ENCODE peak calls at places on chromosome 15, in six cellular contexts. G, Z, X, V, A and J are unnamed samples. For H3K4me1, the result is how much of the 10 kb centered on the place peaks cover.

GRCh38 chr15:85318048-85318731 is 62.2 kb upstream of the AKAP13 start:
- DNase-seq in V (no peak), A (no peak), G (no peak), X (no peak), Z (peak), J (no peak)

GRCh38 chr15:78112551-78112950 is 18.7 kb downstream of the CIB2 start:
- DNase-seq in Z (no peak), X (no peak), V (no peak), A (no peak), G (no peak), J (peak)

GRCh38 chr15:73341886-73342600 is 26.7 kb downstream of the HCN4 start:
- DNase-seq in Z (no peak), G (peak), X (no peak), A (no peak), V (no peak), J (no peak)

GRCh38 chr15:39896101-39896500 is 24.0 kb downstream of the GPR176 start:
- DNase-seq in X (no peak), A (no peak), V (no peak), G (no peak), Z (no peak), J (no peak)

GRCh38 chr15:38129531-38130199 is 123.0 kb upstream of the SPRED1 start:
- DNase-seq in G (peak), Z (peak), A (no peak), V (no peak), X (peak), J (peak)

GRCh38 chr15:52227456-52227855 is 36.3 kb upstream of the GNB5 start:
- DNase-seq in G (peak), X (peak), A (peak), V (no peak), Z (peak), J (no peak)

GRCh38 chr15:100891316-100892012 is 11.8 kb downstream of the ALDH1A3 start:
- DNase-seq in G (no peak), X (no peak), Z (no peak), A (no peak), V (no peak), J (no peak)

GRCh38 chr15:34514251-34514760 is 69.1 kb downstream of the GOLGA8B start:
- DNase-seq in V (no peak), X (peak), G (peak), Z (peak), A (no peak), J (peak)

GRCh38 chr15:29021901-29022300 is 136.1 kb downstream of the APBA2 start:
- DNase-seq in G (no peak), A (no peak), Z (no peak), X (no peak), V (no peak), J (no peak)

GRCh38 chr15:48090115-48090514 is 30.7 kb upstream of the SLC24A5 start:
- DNase-seq in A (no peak), V (no peak), Z (no peak), X (no peak), G (no peak), J (no peak)

GRCh38 chr15:78438595-78439285 is 724 bp downstream of the IREB2 start:
- DNase-seq in A (no peak), G (peak), X (no peak), V (no peak), Z (peak), J (no peak)

GRCh38 chr15:33009603-33010002 is 184.9 kb downstream of the FMN1 start:
- DNase-seq in X (no peak), A (no peak), Z (no peak), G (no peak), V (no peak), J (no peak)

GRCh38 chr15:29570121-29570930 is 251.9 kb downstream of the TJP1 start:
- DNase-seq in Z (peak), V (no peak), X (no peak), A (no peak), G (no peak), J (no peak)

GRCh38 chr15:23646165-23647000 is 1.3 kb downstream of the MAGEL2 start:
- DNase-seq in A (no peak), G (no peak), V (no peak), Z (no peak), X (no peak), J (no peak)

DNA sequence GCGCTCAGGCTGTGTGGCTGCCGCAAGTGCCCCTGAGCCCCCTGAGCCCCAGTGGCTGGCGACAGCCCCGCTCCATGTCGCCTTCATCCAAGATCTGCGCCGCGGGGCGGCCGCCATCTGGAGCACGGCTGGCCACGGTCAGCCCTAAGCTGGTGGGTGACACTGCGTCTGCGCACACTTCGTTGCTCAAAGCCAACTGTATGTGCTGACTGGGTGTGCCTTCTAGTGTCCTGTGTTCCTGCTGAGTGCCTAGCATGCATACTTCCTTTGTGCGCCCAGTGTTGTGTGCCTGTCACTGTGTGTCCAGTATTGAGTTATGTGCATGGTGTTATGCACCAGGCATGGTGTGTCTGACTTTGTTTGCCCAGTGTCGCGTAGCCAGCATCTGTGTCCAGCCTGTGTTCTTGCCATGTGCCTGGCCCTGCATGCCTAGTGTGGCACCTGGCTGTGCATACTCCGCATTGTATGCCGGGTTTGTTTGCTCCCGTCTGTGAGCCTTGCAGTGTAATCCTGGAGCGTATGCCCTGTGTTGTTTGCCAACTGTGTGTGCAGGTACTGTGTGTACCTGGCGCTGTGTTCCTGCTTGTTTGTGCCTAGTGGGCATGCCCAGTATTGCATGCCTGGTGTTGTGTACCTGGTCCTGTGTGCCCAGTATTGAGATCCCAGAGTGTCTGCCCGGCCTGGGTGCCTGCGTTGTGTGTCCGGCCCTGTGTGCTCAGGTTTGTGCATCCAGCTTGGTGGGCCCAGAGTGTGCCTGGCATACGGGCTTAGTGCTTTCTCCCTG is 54.7 kb upstream of the CHRNA7 start:
- DNase-seq in A (no peak), Z (no peak), G (no peak), V (no peak), X (no peak), J (no peak)
- H3K4me3 ChIP-seq in A (no peak), Z (no peak), G (peak), V (peak), X (no peak), J (no peak)

GRCh38 chr15:98773616-98774015 is 125.3 kb downstream of the IGF1R start:
- DNase-seq in X (no peak), A (no peak), Z (no peak), V (no peak), G (no peak), J (no peak)
- H3K4me1 ChIP-seq in X (under half), A (under half), Z (under half), V (under half), G (under half), J (under half)

DNA sequence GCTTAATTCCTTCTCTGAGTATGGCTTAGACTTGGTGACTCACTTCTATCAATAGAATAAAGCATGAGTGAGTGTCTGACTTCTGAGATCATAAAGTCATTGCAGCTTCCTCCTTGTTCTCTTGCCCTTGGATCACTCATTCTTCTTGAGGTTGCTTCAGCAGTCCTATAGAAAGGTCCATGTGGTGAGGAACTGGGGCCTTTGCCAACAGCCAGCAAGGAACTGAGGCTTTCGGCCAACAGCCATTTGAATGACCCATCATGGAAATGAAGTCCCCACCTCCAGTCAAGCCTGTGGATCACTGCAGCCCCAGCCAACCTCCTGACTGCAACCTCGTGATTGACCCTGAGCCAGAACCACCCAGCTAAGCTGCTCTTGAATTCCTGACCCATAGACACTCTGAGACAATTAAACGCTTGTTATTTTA is 84.4 kb downstream of the WDR76 start:
- DNase-seq in V (no peak), X (no peak), Z (no peak), G (peak), A (no peak), J (no peak)
- H3K27ac ChIP-seq in V (no peak), X (no peak), Z (no peak), G (peak), A (no peak), J (no peak)

DNA sequence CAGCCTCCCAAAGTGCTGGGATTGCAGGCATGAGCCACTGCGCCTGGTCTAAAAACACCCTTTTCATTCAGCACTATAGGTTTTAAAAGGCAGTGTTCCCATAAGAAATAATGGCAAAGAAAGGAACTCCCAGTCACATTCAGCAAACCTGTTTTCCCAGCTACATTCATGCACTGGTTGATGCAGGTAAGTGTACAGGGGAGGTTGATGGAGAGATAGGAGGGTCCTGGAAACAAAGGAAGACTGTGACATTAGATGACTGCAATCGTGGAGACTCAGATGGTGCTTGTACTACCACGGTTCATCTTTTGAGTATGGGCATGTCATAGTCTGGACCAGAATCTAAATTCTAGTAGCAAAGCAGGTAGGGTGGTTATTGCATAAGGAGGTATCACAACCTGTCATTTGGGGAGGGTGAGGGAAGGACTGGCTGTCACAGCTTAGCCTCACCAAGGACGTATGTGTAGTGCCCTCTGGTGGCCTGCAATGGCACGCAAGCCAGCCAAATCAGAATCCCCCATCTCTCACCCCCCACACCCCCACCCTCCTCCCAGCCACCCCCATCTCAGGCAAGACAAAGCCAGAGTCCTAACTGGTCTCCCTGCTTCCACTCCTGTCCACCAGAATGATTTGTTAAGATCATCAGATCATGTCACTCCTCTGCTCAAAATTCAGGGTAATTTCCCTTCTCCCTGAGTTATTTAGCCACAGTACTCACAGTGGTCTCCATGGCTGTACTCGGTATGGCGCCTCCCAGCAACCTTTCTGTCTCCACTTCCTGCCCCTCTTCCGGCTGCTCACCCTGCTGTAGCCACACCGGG is 28.8 kb upstream of the UBL7 start:
- DNase-seq in V (no peak), Z (peak), X (peak), G (peak), A (peak), J (peak)
- H3K4me3 ChIP-seq in V (no peak), Z (no peak), X (no peak), G (no peak), A (no peak), J (no peak)

GRCh38 chr15:80068578-80068977 is 9.1 kb downstream of the ZFAND6 start:
- DNase-seq in X (no peak), A (no peak), V (no peak), G (no peak), Z (no peak), J (no peak)
- H3K4me1 ChIP-seq in X (under half), A (under half), V (under half), G (under half), Z (under half), J (under half)

DNA sequence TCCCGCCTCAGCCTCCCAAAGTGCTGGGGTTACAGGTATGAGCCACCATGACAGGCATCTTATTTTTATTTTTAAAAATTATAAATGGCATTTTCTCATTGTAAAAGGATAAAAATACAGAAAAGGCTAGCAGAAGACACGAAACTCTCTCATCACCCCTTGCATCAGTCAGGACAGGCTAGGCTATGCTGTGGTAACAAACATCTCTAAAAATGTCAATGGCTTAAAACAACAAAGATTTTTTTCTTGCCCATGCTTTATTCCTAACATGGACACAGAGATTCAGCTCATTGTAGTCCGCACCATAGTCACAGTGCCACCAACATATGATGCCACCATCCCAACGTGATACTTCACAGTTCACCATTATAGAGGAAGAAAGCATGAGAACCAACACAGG is 34.0 kb upstream of the SEMA4B start:
- DNase-seq in Z (no peak), V (no peak), G (no peak), X (no peak), A (no peak), J (no peak)
- H3K27ac ChIP-seq in Z (no peak), V (peak), G (no peak), X (no peak), A (no peak), J (no peak)

GRCh38 chr15:99250001-99250400 is 620 bp upstream of the TTC23 start:
- DNase-seq in Z (no peak), A (no peak), V (no peak), G (no peak), X (no peak), J (no peak)
- H3K4me3 ChIP-seq in Z (peak), A (no peak), V (peak), G (peak), X (peak), J (no peak)